ENCODE peak calls at places on chromosomes 2 and 18, in seven cellular contexts. S is right lobe of liver; Y is tibial nerve; W is mucosa of descending colon; R is heart right ventricle; F is CD4-positive, CD25-positive, alpha-beta regulatory T cell; H is cardiac muscle cell. O is an unnamed sample.

GRCh38 chr2:237418300-237418699 is 4.3 kb upstream of the COL6A3 start:
- DNase-seq in S (no peak), R (no peak), H (no peak), W (no peak), F (no peak), Y (no peak), O (no peak)

GRCh38 chr2:180367831-180368230 is 360.7 kb upstream of the CWC22 start:
- DNase-seq in W (peak; percentile 18), R (no peak), Y (no peak), F (no peak), S (no peak), H (no peak), O (no peak)

GRCh38 chr2:85545780-85546240 is 6.8 kb downstream of the MAT2A start:
- DNase-seq in R (no peak), F (no peak), Y (no peak), W (no peak), S (no peak), H (no peak), O (no peak)

GRCh38 chr18:42131044-42131939 is 176.3 kb downstream of the PIK3C3 start:
- DNase-seq in F (no peak), Y (no peak), W (peak; percentile 51), S (no peak), H (no peak), R (no peak), O (no peak)

GRCh38 chr2:8026381-8026780 is 655.5 kb upstream of the ID2 start:
- DNase-seq in S (no peak), H (no peak), R (no peak), W (no peak), F (no peak), Y (no peak), O (no peak)

GRCh38 chr2:136137982-136138381 is 20.0 kb upstream of the CXCR4 start:
- DNase-seq in W (no peak), H (no peak), R (no peak), S (no peak), Y (no peak), F (no peak), O (no peak)

GRCh38 chr2:141417246-141417797 is 713.5 kb downstream of the LRP1B start:
- DNase-seq in R (no peak), F (no peak), H (no peak), S (no peak), W (no peak), Y (no peak), O (no peak)

GRCh38 chr2:237677951-237678481 is 50.6 kb downstream of the LRRFIP1 start:
- DNase-seq in S (no peak), R (no peak), W (peak; percentile 57), H (no peak), Y (no peak), F (no peak), O (no peak)

GRCh38 chr2:9074930-9075329 is 71.4 kb upstream of the MBOAT2 start:
- DNase-seq in R (no peak), W (no peak), Y (no peak), F (no peak), S (no peak), H (no peak), O (no peak)

GRCh38 chr2:151271824-151272223 is 10.2 kb upstream of the RBM43 start:
- DNase-seq in Y (no peak), F (no peak), R (no peak), W (no peak), S (no peak), H (no peak), O (no peak)

GRCh38 chr2:151334082-151334815 is 23.1 kb upstream of the TNFAIP6 start:
- DNase-seq in S (no peak), W (no peak), H (no peak), R (no peak), Y (peak; percentile 23), F (no peak), O (no peak)

GRCh38 chr2:175236930-175237329 is 55.4 kb upstream of the ATP5MC3 start:
- DNase-seq in S (no peak), Y (no peak), F (no peak), R (no peak), H (no peak), W (no peak), O (no peak)

GRCh38 chr2:18883626-18884456 is 294.5 kb upstream of the NT5C1B start:
- DNase-seq in W (peak; percentile 48), Y (peak; percentile 15), F (no peak), S (no peak), R (no peak), H (no peak), O (no peak)

GRCh38 chr2:119544075-119545031 is at the start of gene CFAP221:
- DNase-seq in R (peak; percentile 67), H (peak; percentile 92), Y (peak; percentile 34), S (peak; percentile 77), W (peak; percentile 87), F (no peak), O (peak; percentile 76)

GRCh38 chr2:16417711-16418110 is 247.9 kb downstream of the CYRIA start:
- DNase-seq in H (no peak), R (no peak), Y (no peak), W (no peak), S (no peak), F (no peak), O (no peak)

GRCh38 chr2:80256396-80257167 is 48.0 kb downstream of the LRRTM1 start:
- DNase-seq in H (peak; percentile 51), W (no peak), Y (no peak), S (no peak), F (no peak), R (no peak), O (no peak)

GRCh38 chr2:127637725-127638252 is 8.2 kb upstream of the GPR17 start:
- DNase-seq in S (no peak), F (no peak), W (no peak), H (no peak), Y (no peak), R (peak; percentile 76), O (no peak)

GRCh38 chr18:75211721-75212625 is 1.4 kb downstream of the TSHZ1 start:
- DNase-seq in W (peak; percentile 54), F (peak; percentile 27), R (peak; percentile 58), Y (peak; percentile 40), S (peak; percentile 71), H (peak; percentile 73), O (peak; percentile 67)

GRCh38 chr2:201254331-201254730 is 6.0 kb upstream of the CASP8 start:
- DNase-seq in S (no peak), Y (no peak), F (no peak), R (no peak), H (no peak), W (peak; percentile 73), O (no peak)

GRCh38 chr18:48405108-48405507 is 4.1 kb downstream of the ZBTB7C start:
- DNase-seq in S (no peak), F (no peak), Y (no peak), W (no peak), R (no peak), H (no peak), O (no peak)

GRCh38 chr18:7000484-7001096 is 117.0 kb downstream of the LAMA1 start:
- DNase-seq in W (peak; percentile 46), R (no peak), Y (no peak), H (peak; percentile 25), F (no peak), S (no peak), O (no peak)

GRCh38 chr2:188969236-188970032 is 4.7 kb upstream of the COL3A1 start:
- DNase-seq in Y (peak; percentile 7), F (no peak), S (no peak), W (no peak), H (no peak), R (no peak), O (no peak)

GRCh38 chr2:134601266-134601665 is 117.5 kb downstream of the TMEM163 start:
- DNase-seq in H (no peak), R (no peak), S (no peak), F (no peak), W (no peak), Y (no peak), O (no peak)

GRCh38 chr2:239727776-239728600 is 297.2 kb downstream of the NDUFA10 start:
- DNase-seq in Y (no peak), W (peak; percentile 9), S (peak; percentile 43), F (no peak), H (no peak), R (peak; percentile 29), O (no peak)

GRCh38 chr2:239726091-239726591 is 299.0 kb downstream of the NDUFA10 start:
- DNase-seq in F (no peak), W (no peak), Y (no peak), H (no peak), R (no peak), S (peak; percentile 35), O (peak; percentile 8)

GRCh38 chr2:239727182-239727775 is 297.9 kb downstream of the NDUFA10 start:
- DNase-seq in W (no peak), F (no peak), Y (no peak), H (no peak), S (peak; percentile 42), R (no peak), O (no peak)

GRCh38 chr2:239725551-239725890 is 299.6 kb downstream of the NDUFA10 start:
- DNase-seq in S (peak; percentile 52), F (no peak), R (no peak), Y (no peak), W (no peak), H (no peak), O (no peak)

GRCh38 chr2:239726631-239727181 is 298.4 kb downstream of the NDUFA10 start:
- DNase-seq in H (no peak), S (no peak), F (no peak), R (no peak), Y (no peak), W (no peak), O (no peak)
- H3K9me3 ChIP-seq in H (no peaks in the 10 kb centered on the region), S (no peaks in the 10 kb centered on the region), F (no peaks in the 10 kb centered on the region), R (no peaks in the 10 kb centered on the region), Y (no peaks in the 10 kb centered on the region), W (no peaks in the 10 kb centered on the region), O (no peaks in the 10 kb centered on the region)

DNA sequence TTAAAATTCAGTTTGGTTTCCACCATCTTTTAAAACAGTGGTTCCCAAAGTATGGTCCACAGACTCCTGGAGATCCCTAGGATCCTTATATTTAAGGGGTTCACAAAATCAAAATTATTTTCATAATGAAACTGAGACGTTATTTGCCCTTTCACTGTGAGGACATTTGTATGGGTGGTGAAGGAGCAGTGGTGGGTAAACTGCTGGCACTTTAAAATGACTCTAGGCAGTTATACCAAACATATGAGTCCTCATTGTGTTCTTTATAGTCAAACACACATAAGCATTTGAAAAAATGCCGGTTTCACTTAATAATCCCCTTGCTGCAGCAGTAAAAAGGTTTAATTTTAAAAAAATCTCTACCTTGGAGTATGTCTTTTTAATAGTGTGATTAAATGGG is 7.2 kb downstream of the SMAD4 start:
- DNase-seq in F (no peak), Y (no peak), H (no peak), W (no peak), S (no peak), R (no peak), O (no peak)
- H3K4me1 ChIP-seq in F (peaks cover 86% of the 10 kb centered on the region), Y (peaks cover 50% of the 10 kb centered on the region), H (peaks cover 19% of the 10 kb centered on the region), W (peaks cover 35% of the 10 kb centered on the region), S (no peaks in the 10 kb centered on the region), R (peaks cover 98% of the 10 kb centered on the region), O (peaks cover 96% of the 10 kb centered on the region)

GRCh38 chr2:949894-950626 is 589 bp upstream of the SNTG2 start:
- DNase-seq in Y (peak; percentile 4), S (peak; percentile 33), H (peak; percentile 31), R (no peak), W (no peak), F (no peak), O (peak; percentile 82)
- H3K4me3 ChIP-seq in Y (peak overlapping the region; percentile 66), S (peak overlapping the region; percentile 45), H (peak overlapping the region; percentile 66), R (peak overlapping the region; percentile 54), W (no peak overlapping the region), F (no peak overlapping the region), O (peak overlapping the region; percentile 44)

DNA sequence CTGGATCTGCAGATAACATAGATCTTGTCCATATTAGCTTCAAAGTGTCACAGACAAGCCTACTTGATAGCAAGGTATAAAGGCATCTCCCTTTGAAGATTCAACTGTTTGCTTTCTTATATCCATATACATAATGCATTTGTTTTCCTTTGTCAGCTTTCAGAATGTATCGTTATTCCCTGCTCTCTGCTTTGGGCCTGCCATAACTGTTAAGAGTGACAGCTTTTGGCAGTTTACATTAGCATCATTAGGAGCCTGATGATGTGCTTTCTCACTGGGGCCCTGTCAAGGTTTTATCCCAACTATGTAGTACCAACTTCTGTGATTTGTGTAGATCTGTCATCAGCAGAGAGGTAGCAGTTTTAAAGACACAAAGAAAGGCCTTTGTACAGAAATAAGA is 604.2 kb upstream of the CDH7 start:
- DNase-seq in Y (no peak), F (no peak), W (no peak), S (no peak), R (no peak), H (no peak), O (no peak)
- H3K9me3 ChIP-seq in Y (no peaks in the 10 kb centered on the region), F (peaks cover 6% of the 10 kb centered on the region), W (no peaks in the 10 kb centered on the region), S (no peaks in the 10 kb centered on the region), R (no peaks in the 10 kb centered on the region), H (no peaks in the 10 kb centered on the region), O (no peaks in the 10 kb centered on the region)